ENCODE peak calls at places on chromosomes 4 and X, in four cellular contexts. P is coronary artery, Z is amygdala, V is mucosa of gallbladder. W is an unnamed sample.

GRCh38 chrX:10939384-10939783 is 171.7 kb upstream of the HCCS start:
- DNase-seq in P (no peak), Z (no peak), V (no peak), W (no peak)

GRCh38 chr4:48939785-48940184 is 33.2 kb upstream of the OCIAD2 start:
- DNase-seq in P (no peak), Z (no peak), V (peak), W (no peak)

GRCh38 chrX:29535212-29536162 is 679.9 kb upstream of the MAGEB2 start:
- DNase-seq in P (no peak), Z (no peak), V (no peak), W (no peak)

GRCh38 chrX:23554304-23554703 is 113.0 kb upstream of the PRDX4 start:
- DNase-seq in P (no peak), Z (no peak), V (no peak), W (no peak)

GRCh38 chr4:151808120-151808529 is 47.3 kb upstream of the GATB start:
- DNase-seq in P (no peak), Z (no peak), V (no peak), W (no peak)

GRCh38 chrX:39418132-39418935 is 617.1 kb downstream of the MID1IP1 start:
- DNase-seq in P (no peak), Z (no peak), V (no peak), W (no peak)

GRCh38 chr4:147518086-147518485 is 37.2 kb downstream of the EDNRA start:
- DNase-seq in P (no peak), Z (no peak), V (no peak), W (no peak)

GRCh38 chrX:7117587-7117986 is 29.9 kb upstream of the STS start:
- DNase-seq in P (no peak), Z (no peak), V (no peak), W (no peak)

GRCh38 chrX:24294619-24295018 is 19.2 kb downstream of the SUPT20HL2 start:
- DNase-seq in P (no peak), Z (no peak), V (no peak), W (no peak)

GRCh38 chrX:63330681-63331080 is 20.5 kb downstream of the SPIN4 start:
- DNase-seq in P (no peak), Z (no peak), V (no peak), W (no peak)

GRCh38 chr4:181465826-181466225 is 777.4 kb upstream of the TENM3 start:
- DNase-seq in P (no peak), Z (no peak), V (no peak), W (no peak)

GRCh38 chr4:147736458-147736857 is 4.6 kb downstream of the ARHGAP10 start:
- DNase-seq in P (no peak), Z (no peak), V (no peak), W (no peak)

GRCh38 chr4:17817027-17817426 is 6.2 kb downstream of the NCAPG start:
- DNase-seq in P (no peak), Z (no peak), V (no peak), W (no peak)

GRCh38 chrX:99305573-99305972 is 1104.5 kb downstream of the PCDH19 start:
- DNase-seq in P (no peak), Z (no peak), V (no peak), W (no peak)

GRCh38 chr4:140092094-140092820 is 61.7 kb downstream of the MAML3 start:
- DNase-seq in P (no peak), Z (no peak), V (no peak), W (no peak)

GRCh38 chr4:7166286-7166685 is 26.1 kb upstream of the SORCS2 start:
- DNase-seq in P (peak), Z (no peak), V (no peak), W (peak)

GRCh38 chr4:153211986-153212720 is 7.9 kb downstream of the TRIM2 start:
- DNase-seq in P (no peak), Z (no peak), V (no peak), W (no peak)

GRCh38 chrX:63560601-63561218 is 209.6 kb upstream of the SPIN4 start:
- DNase-seq in P (peak), Z (peak), V (peak), W (no peak)

GRCh38 chrX:39688576-39689373 is 409.0 kb downstream of the BCOR start:
- DNase-seq in P (peak), Z (peak), V (peak), W (no peak)

GRCh38 chr4:106287353-106287969 is 28.5 kb downstream of the TBCK start:
- DNase-seq in P (no peak), Z (no peak), V (peak), W (no peak)

GRCh38 chrX:53718073-53718472 is 31.6 kb upstream of the HUWE1 start:
- DNase-seq in P (no peak), Z (no peak), V (no peak), W (no peak)

W was measured in mesenteric fat pad.